ENCODE peak calls at places on chromosomes 13 and 19, in four cellular contexts. J is GM12878, O is HL-60, X is K562. I is an unnamed sample.

GRCh38 chr13:34591801-34592454 is 350.1 kb upstream of the NBEA start:
- DNase-seq in X (no peak), O (no peak), J (no peak), I (no peak)

GRCh38 chr19:4326837-4327251 is 11.8 kb downstream of the STAP2 start:
- DNase-seq in J (no peak), X (peak; percentile 86), O (no peak), I (no peak)

GRCh38 chr13:95704510-95704909 is 27.6 kb downstream of the DNAJC3 start:
- DNase-seq in J (no peak), O (no peak), X (peak; percentile 14), I (no peak)

GRCh38 chr19:18091217-18091608 is 4.5 kb upstream of the IL12RB1 start:
- DNase-seq in X (peak; percentile 60), O (peak; percentile 94), J (peak; percentile 66), I (no peak)

GRCh38 chr13:62113145-62113544 is 697.5 kb upstream of the PCDH20 start:
- DNase-seq in O (no peak), J (no peak), X (no peak), I (no peak)

GRCh38 chr19:35056513-35057063 is 15.1 kb downstream of the HPN start:
- DNase-seq in O (no peak), J (no peak), X (no peak), I (no peak)

GRCh38 chr13:36430247-36431203 is 1.8 kb upstream of the CCNA1 start:
- DNase-seq in J (no peak), O (no peak), X (no peak), I (no peak)

GRCh38 chr13:30872685-30873443 is 33.2 kb upstream of the MEDAG start:
- DNase-seq in O (no peak), J (no peak), X (no peak), I (no peak)

GRCh38 chr13:31043891-31044657 is 111.6 kb downstream of the TEX26 start:
- DNase-seq in J (peak; percentile 56), X (peak; percentile 76), O (peak; percentile 84), I (peak; percentile 63)

GRCh38 chr19:42204684-42205083 is 12.8 kb downstream of the DEDD2 start:
- DNase-seq in J (no peak), X (no peak), O (no peak), I (no peak)

GRCh38 chr19:10797078-10797477 is 38.9 kb downstream of the TMED1 start:
- DNase-seq in O (no peak), J (no peak), X (no peak), I (no peak)

GRCh38 chr19:54248016-54248601 is 5.5 kb upstream of the LILRA6 start:
- DNase-seq in J (no peak), X (no peak), O (peak; percentile 63), I (no peak)

GRCh38 chr19:47273313-47274070 is 1.2 kb upstream of the INAFM1 start:
- DNase-seq in J (no peak), X (peak; percentile 85), O (peak; percentile 95), I (peak; percentile 98)

GRCh38 chr19:20051841-20052768 is 12.8 kb upstream of the ZNF682 start:
- DNase-seq in J (peak; percentile 17), O (peak; percentile 94), X (no peak), I (no peak)

GRCh38 chr13:46745062-46745461 is 51.9 kb downstream of the ESD start:
- DNase-seq in X (no peak), O (no peak), J (no peak), I (no peak)

GRCh38 chr13:96020155-96020575 is 33.0 kb downstream of the UGGT2 start:
- DNase-seq in O (peak; percentile 58), X (peak; percentile 11), J (peak; percentile 23), I (peak; percentile 5)

GRCh38 chr13:95787356-95788099 is 110.6 kb downstream of the DNAJC3 start:
- DNase-seq in O (no peak), X (no peak), J (no peak), I (no peak)

GRCh38 chr19:17841810-17842662 is 5.7 kb downstream of the JAK3 start:
- DNase-seq in J (no peak), O (no peak), X (peak; percentile 99), I (peak; percentile 73)

GRCh38 chr19:50020481-50020880 is 4.7 kb downstream of the VRK3 start:
- DNase-seq in X (no peak), O (no peak), J (no peak), I (no peak)

GRCh38 chr13:84917252-84917878 is 881.9 kb downstream of the SLITRK6 start:
- DNase-seq in J (no peak), X (no peak), O (no peak), I (no peak)

GRCh38 chr19:7862413-7862951 is 11.7 kb downstream of the PRR36 start:
- DNase-seq in X (peak; percentile 97), J (no peak), O (peak; percentile 44), I (peak; percentile 87)

GRCh38 chr19:9793051-9793591 is 24.6 kb upstream of the ZNF846 start:
- DNase-seq in J (no peak), O (no peak), X (no peak), I (no peak)

GRCh38 chr19:9792191-9793050 is 23.9 kb upstream of the ZNF846 start:
- DNase-seq in X (peak; percentile 90), J (peak; percentile 51), O (peak; percentile 60), I (peak; percentile 67)

GRCh38 chr19:9799162-9799561 is 19.7 kb downstream of the FBXL12 start:
- DNase-seq in X (no peak), J (no peak), O (no peak), I (no peak)

GRCh38 chr19:9797871-9798270 is 21.0 kb downstream of the FBXL12 start:
- DNase-seq in O (no peak), X (no peak), J (no peak), I (no peak)

GRCh38 chr19:9796113-9796773 is 22.6 kb downstream of the FBXL12 start:
- DNase-seq in J (peak; percentile 66), O (peak; percentile 92), X (peak; percentile 53), I (peak; percentile 38)
- TF ChIP-seq SPI1 in J (no peak), O (no peak), X (no peak), I (no peak)

GRCh38 chr13:99281811-99282263 is 23.7 kb upstream of the GPR18 start:
- DNase-seq in O (peak; percentile 98), X (no peak), J (no peak), I (no peak)
- TF ChIP-seq SPI1 in O (peak; percentile 4), X (no peak), J (no peak), I (no peak)

GRCh38 chr19:30978639-30979038 is 370.6 kb downstream of the TSHZ3 start:
- DNase-seq in O (no peak), J (no peak), X (no peak), I (no peak)
- TF ChIP-seq SPI1 in O (no peak), J (no peak), X (no peak), I (no peak)

GRCh38 chr19:719636-720377 is 11.1 kb downstream of the PALM start:
- DNase-seq in J (no peak), O (no peak), X (peak; percentile 91), I (no peak)

GRCh38 chr19:722553-723101 is 13.9 kb downstream of the PALM start:
- DNase-seq in J (no peak), O (no peak), X (no peak), I (no peak)

GRCh38 chr19:718251-719024 is 9.7 kb downstream of the PALM start:
- DNase-seq in O (no peak), X (no peak), J (no peak), I (no peak)

GRCh38 chr19:719081-719512 is 10.4 kb downstream of the PALM start:
- DNase-seq in O (no peak), X (peak; percentile 49), J (no peak), I (no peak)

DNA sequence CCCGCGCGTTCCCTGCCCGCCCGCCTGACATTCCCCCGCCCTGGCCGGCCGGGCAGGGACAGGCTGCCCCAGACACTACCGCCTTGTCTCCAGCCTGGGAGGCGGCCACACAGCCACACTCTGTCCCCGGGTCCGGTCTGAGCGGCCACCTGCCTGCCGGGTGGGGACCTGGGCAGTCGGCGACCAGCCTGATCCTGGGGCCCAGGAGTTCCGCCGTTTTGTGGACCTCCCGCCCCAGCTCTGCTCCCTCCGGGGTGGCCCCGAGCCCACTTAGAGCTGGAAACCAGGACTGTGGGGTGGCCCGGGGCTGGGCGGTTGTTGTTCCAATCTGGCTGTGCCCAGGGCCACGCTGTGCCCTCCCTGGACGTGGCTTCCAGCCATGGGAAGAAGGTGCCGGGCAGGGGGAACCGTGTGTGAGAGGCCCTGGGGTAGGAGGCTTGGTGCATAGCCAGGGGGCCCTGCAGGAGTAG is 12.0 kb downstream of the PALM start:
- DNase-seq in O (no peak), X (no peak), J (no peak), I (no peak)
- TF ChIP-seq SPI1 in O (no peak), X (no peak), J (no peak), I (no peak)